ENCODE peak calls at places on chromosomes 7 and 10, in eight cellular contexts. E, Y, V, J, Z, T, Q and B are unnamed samples.

GRCh38 chr10:44243851-44244502 is 140.9 kb downstream of the CXCL12 start:
- DNase-seq in E (no peak), T (no peak), Z (no peak), Q (no peak), V (no peak), J (no peak), Y (no peak), B (no peak)

GRCh38 chr10:124030711-124031110 is 62.7 kb downstream of the CHST15 start:
- DNase-seq in V (no peak), T (no peak), J (no peak), Q (no peak), Z (no peak), E (no peak), Y (no peak), B (no peak)

GRCh38 chr7:151249034-151249731 is 689 bp upstream of the SMARCD3 start:
- DNase-seq in Z (peak), J (no peak), T (no peak), E (no peak), Y (no peak), Q (no peak), V (peak), B (peak)

GRCh38 chr10:88623835-88624234 is 37.3 kb downstream of the LIPJ start:
- DNase-seq in V (no peak), Q (no peak), J (no peak), Z (no peak), Y (no peak), T (no peak), E (no peak), B (no peak)

GRCh38 chr10:29257106-29257783 is 31.6 kb upstream of the LYZL1 start:
- DNase-seq in Z (no peak), Y (no peak), T (no peak), J (no peak), Q (no peak), V (peak), E (no peak), B (no peak)

GRCh38 chr10:43120948-43121290 is 17.3 kb upstream of the CSGALNACT2 start:
- DNase-seq in Z (no peak), Q (no peak), Y (peak), T (no peak), E (no peak), J (no peak), V (peak), B (peak)

GRCh38 chr10:119209050-119209735 is 1.8 kb downstream of the GRK5 start:
- DNase-seq in Z (peak), V (peak), J (no peak), T (peak), Q (peak), Y (peak), E (peak), B (peak)

GRCh38 chr7:131225619-131226101 is 102.0 kb upstream of the MKLN1 start:
- DNase-seq in Y (no peak), T (no peak), J (no peak), E (no peak), Z (no peak), V (peak), Q (no peak), B (no peak)

GRCh38 chr10:118754132-118754555 is 626 bp downstream of the CACUL1 start:
- DNase-seq in V (peak), Y (peak), T (peak), Q (peak), J (no peak), Z (peak), E (peak), B (no peak)

GRCh38 chr10:71752391-71753090 is 20.8 kb downstream of the VSIR start:
- DNase-seq in Z (no peak), E (no peak), Q (no peak), T (no peak), V (no peak), J (no peak), Y (peak), B (no peak)

GRCh38 chr10:62738916-62739315 is 65.6 kb upstream of the ADO start:
- DNase-seq in Z (no peak), Y (no peak), Q (no peak), T (no peak), E (no peak), J (no peak), V (no peak), B (no peak)

GRCh38 chr7:25361388-25361787 is 133.1 kb upstream of the NPVF start:
- DNase-seq in V (no peak), Y (no peak), Z (no peak), T (no peak), E (no peak), Q (no peak), J (no peak), B (no peak)

GRCh38 chr7:132381742-132382472 is 194.4 kb downstream of the PLXNA4 start:
- DNase-seq in T (peak), V (no peak), Z (no peak), Y (no peak), J (no peak), Q (peak), E (no peak), B (no peak)

GRCh38 chr7:134669845-134670373 is 23.3 kb downstream of the BPGM start:
- DNase-seq in J (no peak), Q (no peak), E (no peak), Z (no peak), Y (peak), T (no peak), V (peak), B (no peak)

GRCh38 chr10:120156614-120157274 is 264.2 kb downstream of the SEC23IP start:
- DNase-seq in Y (no peak), E (no peak), Q (no peak), J (no peak), V (no peak), Z (no peak), T (no peak), B (no peak)

GRCh38 chr7:151764056-151764920 is 112.6 kb downstream of the PRKAG2 start:
- DNase-seq in V (no peak), J (no peak), Z (no peak), Q (no peak), E (no peak), Y (no peak), T (no peak), B (no peak)

GRCh38 chr10:11787846-11788245 is 35.3 kb upstream of the PROSER2 start:
- DNase-seq in Y (no peak), E (no peak), V (no peak), J (no peak), T (no peak), Z (no peak), Q (no peak), B (no peak)

GRCh38 chr10:59857049-59857448 is 49.3 kb downstream of the CCDC6 start:
- DNase-seq in Y (no peak), Q (no peak), V (no peak), E (no peak), Z (no peak), T (no peak), J (no peak), B (no peak)

GRCh38 chr7:104775581-104775980 is 238.4 kb upstream of the KMT2E start:
- DNase-seq in E (no peak), Z (no peak), Q (no peak), V (no peak), Y (no peak), T (no peak), J (no peak), B (no peak)

GRCh38 chr10:27359792-27360320 is 119.3 kb upstream of the ACBD5 start:
- DNase-seq in T (no peak), Q (no peak), Y (no peak), E (no peak), V (peak), Z (no peak), J (no peak), B (no peak)

GRCh38 chr10:131310054-131310903 is 1.2 kb downstream of the TCERG1L start:
- DNase-seq in E (peak), T (no peak), V (peak), Q (no peak), J (no peak), Z (no peak), Y (no peak), B (no peak)

GRCh38 chr10:73886085-73886529 is 11.8 kb upstream of the CAMK2G start:
- DNase-seq in T (peak), Q (peak), V (peak), Y (peak), Z (peak), E (peak), J (no peak), B (peak)

GRCh38 chr7:21927693-21928092 is 18.0 kb downstream of the CDCA7L start:
- DNase-seq in J (no peak), V (no peak), T (peak), Y (no peak), Z (no peak), Q (no peak), E (no peak), B (no peak)

GRCh38 chr7:15305002-15305600 is 256.7 kb downstream of the AGMO start:
- DNase-seq in J (no peak), E (peak), Z (peak), V (peak), Q (peak), T (peak), Y (peak), B (no peak)

GRCh38 chr7:78296689-78297371 is 498.3 kb downstream of the PHTF2 start:
- DNase-seq in E (no peak), J (no peak), T (no peak), Y (peak), Q (no peak), V (no peak), Z (no peak), B (no peak)

GRCh38 chr7:66905689-66906088 is 15.3 kb upstream of the TMEM248 start:
- DNase-seq in V (peak), J (no peak), E (peak), Y (no peak), Z (no peak), T (peak), Q (no peak), B (no peak)
- TF ChIP-seq CTCF in V (peak), J (peak), E (peak), Y (peak), Z (peak), T (peak), Q (peak), B (no peak)

GRCh38 chr7:56033671-56034432 is 17.4 kb downstream of the PSPH start:
- DNase-seq in V (peak), E (peak), Z (peak), J (no peak), T (peak), Q (peak), Y (peak), B (peak)
- TF ChIP-seq CTCF in V (peak), E (peak), Z (peak), J (peak), T (peak), Q (peak), Y (peak), B (peak)

DNA sequence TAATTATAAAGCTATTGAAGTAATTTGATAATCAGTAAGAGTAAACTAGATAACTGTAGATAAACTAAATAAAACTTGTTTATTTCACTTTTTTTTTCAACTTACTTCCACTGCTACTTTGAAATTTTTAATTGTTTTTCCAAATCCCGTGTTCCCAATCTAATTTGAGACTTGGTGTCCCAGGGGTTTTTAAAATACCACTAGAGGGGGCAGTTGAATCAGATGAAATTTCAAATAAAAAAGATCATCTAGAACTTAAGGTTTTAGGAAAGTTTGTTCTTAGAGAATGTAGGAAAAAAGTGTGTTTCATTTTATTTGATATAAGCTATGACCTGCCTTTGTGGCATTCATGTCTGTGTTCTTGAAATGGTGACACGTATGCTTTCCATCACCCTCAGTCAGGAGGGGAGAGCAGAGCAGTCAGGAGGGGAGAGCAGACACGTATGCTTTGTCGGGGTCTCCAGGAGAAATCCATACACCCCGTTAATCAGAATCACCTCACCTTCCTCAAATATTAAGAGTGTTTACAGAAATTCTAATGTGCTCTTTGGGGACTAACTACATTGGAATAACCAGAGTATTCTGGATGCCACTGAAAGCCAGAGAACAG is 49.9 kb downstream of the C10orf67 start:
- DNase-seq in V (peak), Y (peak), Q (no peak), T (no peak), J (no peak), Z (peak), E (no peak), B (no peak)
- TF ChIP-seq CTCF in V (peak), Y (peak), Q (peak), T (peak), J (peak), Z (peak), E (peak), B (peak)

GRCh38 chr10:18582803-18583202 is 68.6 kb downstream of the NSUN6 start:
- DNase-seq in T (no peak), Y (no peak), V (peak), Z (no peak), J (no peak), E (no peak), Q (no peak), B (no peak)

GRCh38 chr10:18577823-18578685 is 73.3 kb downstream of the NSUN6 start:
- DNase-seq in Y (no peak), T (no peak), J (no peak), V (no peak), E (no peak), Q (no peak), Z (no peak), B (no peak)

DNA sequence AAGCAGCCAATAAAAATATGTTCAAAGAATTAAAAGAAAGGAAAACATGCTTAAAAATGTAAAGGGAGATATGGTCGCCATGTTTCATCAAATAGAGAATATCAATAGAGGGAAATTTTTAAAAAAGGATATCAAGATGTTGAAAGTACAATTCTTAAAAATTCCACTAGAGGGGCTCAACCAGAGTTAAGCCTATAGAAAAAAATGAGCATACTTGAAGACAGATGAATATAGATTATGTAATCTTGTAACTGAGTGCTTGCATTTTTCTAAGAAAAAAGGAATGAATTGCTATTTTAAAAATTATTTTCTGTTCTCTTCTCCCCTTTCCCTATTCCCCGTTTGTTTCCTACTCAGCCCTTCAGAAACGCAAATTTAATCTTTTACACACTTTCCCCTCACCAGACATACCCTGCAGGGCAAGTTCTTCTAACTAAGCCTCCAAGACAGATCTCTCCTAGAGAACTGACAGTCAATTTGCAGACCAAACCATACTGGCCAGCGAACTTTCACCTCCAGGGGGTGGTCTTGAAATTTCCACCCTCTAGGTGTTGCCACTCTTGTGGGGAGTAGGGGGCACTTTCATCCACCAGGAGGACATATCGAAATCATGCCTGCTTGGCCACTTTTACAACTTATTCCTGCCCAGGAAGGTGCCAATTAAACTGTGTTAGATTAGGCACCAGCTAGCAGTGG is 67.7 kb downstream of the NSUN6 start:
- DNase-seq in Y (no peak), J (no peak), Z (no peak), Q (no peak), E (no peak), T (peak), V (peak), B (no peak)
- TF ChIP-seq CTCF in Y (peak), J (peak), Z (peak), Q (peak), E (peak), T (peak), V (peak), B (peak)

GRCh38 chr10:82497451-82497850 is 622.5 kb downstream of the NRG3 start:
- DNase-seq in Y (no peak), Q (no peak), E (no peak), V (peak), J (no peak), T (no peak), Z (no peak), B (no peak)
- TF ChIP-seq CTCF in Y (no peak), Q (no peak), E (no peak), V (no peak), J (no peak), T (no peak), Z (no peak), B (no peak)

GRCh38 chr10:116026315-116026714 is 246.7 kb downstream of the GFRA1 start:
- DNase-seq in J (no peak), Y (no peak), V (no peak), Z (peak), E (peak), Q (no peak), T (peak), B (no peak)
- TF ChIP-seq CTCF in J (no peak), Y (no peak), V (no peak), Z (peak), E (peak), Q (no peak), T (peak), B (peak)

GRCh38 chr7:2203551-2204300 is 29.0 kb downstream of the MAD1L1 start:
- DNase-seq in T (no peak), Q (no peak), Y (peak), E (no peak), J (no peak), Z (no peak), V (no peak), B (no peak)
- TF ChIP-seq CTCF in T (no peak), Q (no peak), Y (no peak), E (no peak), J (no peak), Z (no peak), V (no peak), B (peak)